ENCODE peak calls at places on chromosomes 4 and X, in five cellular contexts. A is A549, E is ovary, W is K562, B is HCT116. I is an unnamed sample.

GRCh38 chrX:30706216-30706775 is 53.1 kb downstream of the GK start:
- DNase-seq in A (no peak), E (no peak), W (no peak), B (no peak), I (no peak)

GRCh38 chr4:102501176-102501634 is at the start of gene NFKB1:
- DNase-seq in A (peak; percentile 76), E (peak; percentile 73), W (no peak), B (no peak), I (peak; percentile 67)

GRCh38 chrX:16892504-16893362 is 22.6 kb upstream of the RBBP7 start:
- DNase-seq in A (peak; percentile 89), E (peak; percentile 52), W (peak; percentile 60), B (peak; percentile 67), I (peak; percentile 82)

GRCh38 chrX:55624403-55624802 is 1.2 kb downstream of the FOXR2 start:
- DNase-seq in A (peak; percentile 1), E (no peak), W (no peak), B (no peak), I (no peak)

GRCh38 chr4:182449960-182450359 is 206.8 kb downstream of the TENM3 start:
- DNase-seq in A (no peak), E (no peak), W (no peak), B (no peak), I (no peak)

GRCh38 chrX:133726211-133726630 is 259.2 kb downstream of the GPC3 start:
- DNase-seq in A (peak; percentile 57), E (no peak), W (no peak), B (peak; percentile 27), I (no peak)

GRCh38 chr4:169351860-169352259 is 81.1 kb upstream of the SH3RF1 start:
- DNase-seq in A (no peak), E (peak; percentile 67), W (no peak), B (no peak), I (peak; percentile 34)

GRCh38 chrX:39939678-39940077 is 158.1 kb downstream of the BCOR start:
- DNase-seq in A (no peak), E (no peak), W (no peak), B (no peak), I (no peak)

GRCh38 chr4:186942745-186943606 is 219.3 kb upstream of the FAT1 start:
- DNase-seq in A (no peak), E (peak; percentile 43), W (no peak), B (no peak), I (peak; percentile 65)

GRCh38 chrX:83845397-83845796 is 15.5 kb upstream of the CYLC1 start:
- DNase-seq in A (peak; percentile 33), E (no peak), W (peak; percentile 12), B (peak; percentile 0), I (peak; percentile 16)

GRCh38 chr4:37008199-37008598 is 236.3 kb upstream of the NWD2 start:
- DNase-seq in A (peak; percentile 74), E (no peak), W (no peak), B (no peak), I (no peak)

GRCh38 chr4:141352328-141352727 is 131.6 kb downstream of the ZNF330 start:
- DNase-seq in A (no peak), E (no peak), W (no peak), B (no peak), I (no peak)

GRCh38 chr4:40915318-40916217 is 165.8 kb downstream of the NSUN7 start:
- DNase-seq in A (no peak), E (no peak), W (no peak), B (no peak), I (no peak)

GRCh38 chr4:133866328-133866699 is 335.3 kb downstream of the PABPC4L start:
- DNase-seq in A (no peak), E (no peak), W (no peak), B (no peak), I (no peak)

GRCh38 chr4:186920486-186920885 is 196.8 kb upstream of the FAT1 start:
- DNase-seq in A (no peak), E (no peak), W (no peak), B (no peak), I (no peak)

GRCh38 chrX:19097553-19097952 is 24.7 kb downstream of the ADGRG2 start:
- DNase-seq in A (no peak), E (no peak), W (no peak), B (no peak), I (no peak)

GRCh38 chr4:88792268-88792781 is 94.7 kb upstream of the NAP1L5 start:
- DNase-seq in A (peak; percentile 9), E (no peak), W (no peak), B (no peak), I (no peak)

GRCh38 chr4:140609548-140610425 is 41.0 kb upstream of the UCP1 start:
- DNase-seq in A (peak; percentile 42), E (no peak), W (peak; percentile 37), B (peak; percentile 41), I (no peak)

GRCh38 chr4:168864831-168865541 is 145.1 kb downstream of the CBR4 start:
- DNase-seq in A (no peak), E (no peak), W (no peak), B (no peak), I (no peak)

GRCh38 chrX:49838374-49838773 is 9.3 kb downstream of the PAGE4 start:
- DNase-seq in A (peak; percentile 34), E (no peak), W (peak; percentile 9), B (peak; percentile 16), I (peak; percentile 29)

GRCh38 chr4:139617702-139618490 is 47.7 kb upstream of the MGST2 start:
- DNase-seq in A (peak; percentile 37), E (no peak), W (no peak), B (peak; percentile 37), I (no peak)

GRCh38 chrX:2500681-2501151 is at the start of the genes DHRSX and ZBED1:
- DNase-seq in A (peak; percentile 37), E (peak; percentile 66), W (peak; percentile 84), B (no peak), I (no peak)

GRCh38 chrX:81489987-81490386 is 288.1 kb downstream of the SH3BGRL start:
- DNase-seq in A (no peak), E (no peak), W (no peak), B (no peak), I (no peak)

GRCh38 chr4:10808591-10808990 is 124.0 kb upstream of the CLNK start:
- DNase-seq in A (no peak), E (no peak), W (no peak), B (no peak), I (peak; percentile 37)

GRCh38 chrX:109624022-109624421 is 950 bp downstream of the KCNE5 start:
- DNase-seq in A (no peak), E (no peak), W (no peak), B (no peak), I (no peak)

GRCh38 chr4:166077782-166078181 is 204.7 kb downstream of the TLL1 start:
- DNase-seq in A (no peak), E (no peak), W (no peak), B (no peak), I (no peak)

GRCh38 chr4:156838761-156839160 is 132.8 kb downstream of the PDGFC start:
- DNase-seq in A (no peak), E (no peak), W (no peak), B (peak; percentile 24), I (no peak)

DNA sequence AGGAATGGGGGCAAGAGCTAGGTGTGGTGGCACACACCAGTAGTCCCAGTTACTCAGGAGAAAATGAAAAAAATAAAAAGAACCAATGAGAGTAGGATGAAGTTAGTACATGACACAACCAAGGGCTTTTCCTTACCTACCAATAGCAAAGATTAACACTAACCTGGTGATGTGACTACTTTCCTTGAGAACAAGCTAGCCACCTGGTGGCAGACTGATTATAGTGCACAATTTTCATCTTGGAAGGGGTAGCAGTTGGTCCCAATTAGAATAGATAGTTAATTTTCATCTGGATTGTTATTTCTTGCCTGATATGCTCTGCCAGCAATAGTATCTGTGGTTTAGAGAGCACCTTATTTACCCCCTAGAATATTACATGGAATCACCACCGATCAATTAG is 1216.8 kb upstream of the PABPC4L start:
- DNase-seq in A (peak; percentile 13), E (no peak), W (no peak), B (peak; percentile 37), I (no peak)
- TF ChIP-seq CTCF in A (peak; percentile 15), E (no peak), W (no peak), B (peak; percentile 62), I (no peak)

GRCh38 chr4:145937021-145937861 is 1.4 kb downstream of the ZNF827 start:
- DNase-seq in A (peak; percentile 57), E (peak; percentile 79), W (peak; percentile 21), B (no peak), I (peak; percentile 82)
- TF ChIP-seq POLR2A in A (peak; percentile 45), E (no peak), W (no peak), B (no peak), I (no peak)

GRCh38 chr4:68346461-68346860 is 3.4 kb downstream of the YTHDC1 start:
- DNase-seq in A (peak; percentile 34), E (no peak), W (no peak), B (no peak), I (no peak)
- H3K27ac ChIP-seq in A (peak overlapping the region; percentile 57), E (no peak overlapping the region), W (no peak overlapping the region), B (no peak overlapping the region), I (no peak overlapping the region)

GRCh38 chrX:103773445-103773844 is 3.2 kb upstream of the PLP1 start:
- DNase-seq in A (no peak), E (no peak), W (no peak), B (no peak), I (no peak)

GRCh38 chrX:103776586-103776985 is at the start of gene PLP1:
- DNase-seq in A (no peak), E (no peak), W (no peak), B (no peak), I (no peak)

GRCh38 chrX:103779156-103779555 is 2.5 kb downstream of the PLP1 start:
- DNase-seq in A (no peak), E (no peak), W (no peak), B (no peak), I (no peak)

DNA sequence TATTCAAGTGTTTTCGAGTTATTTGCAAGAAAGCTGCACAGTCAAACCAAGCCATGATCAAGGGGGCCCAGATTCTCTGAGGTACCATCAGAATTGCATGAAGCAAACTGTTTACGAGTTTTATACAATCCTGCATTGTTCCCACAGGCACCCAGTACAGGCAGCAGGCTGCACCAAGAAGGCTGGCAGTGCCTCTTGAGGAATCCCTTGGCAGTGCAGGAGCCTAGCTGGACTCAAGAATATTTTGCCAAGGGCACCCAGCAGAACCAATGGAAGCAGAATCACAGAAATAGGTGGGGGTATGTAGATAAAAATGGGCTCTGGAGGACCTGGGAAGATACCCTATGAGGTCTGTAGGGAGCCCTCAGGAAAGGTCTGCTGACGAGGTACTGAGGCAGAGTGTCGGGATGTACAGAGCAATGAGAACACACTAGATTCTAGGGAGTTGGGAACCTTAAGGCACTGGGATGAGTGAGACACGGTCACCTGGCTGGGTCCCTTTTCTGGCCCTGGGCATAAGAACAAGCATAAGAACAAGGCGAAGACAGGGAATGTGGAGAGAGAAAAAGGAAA is 2.5 kb upstream of the PLP1 start:
- DNase-seq in A (peak; percentile 42), E (no peak), W (no peak), B (peak; percentile 8), I (peak; percentile 41)
- TF ChIP-seq CTCF in A (peak; percentile 41), E (no peak), W (no peak), B (peak; percentile 42), I (no peak)